ENCODE peak calls at places on chromosomes 2 and 18, in five cellular contexts. T is adrenal gland, M is heart right ventricle, V is GM23338, L is HFF-Myc. P is an unnamed sample.
A peak's percentile ranks its signal among the peaks of the same experiment; 100 is the strongest.

GRCh38 chr2:162821176-162821575 is 17.4 kb downstream of the KCNH7 start:
- DNase-seq in T (no peak), M (no peak), V (no peak), L (no peak), P (no peak)

GRCh38 chr2:88355486-88355885 is 97.0 kb downstream of the FOXI3 start:
- DNase-seq in T (no peak), M (no peak), V (peak; percentile 29), L (no peak), P (no peak)

GRCh38 chr2:16727256-16727655 is 61.6 kb upstream of the CYRIA start:
- DNase-seq in T (no peak), M (no peak), V (no peak), L (no peak), P (peak; percentile 17)

GRCh38 chr2:65232636-65233035 is 5.0 kb downstream of the ACTR2 start:
- DNase-seq in T (no peak), M (no peak), V (no peak), L (no peak), P (no peak)

GRCh38 chr2:238525990-238526389 is 99.3 kb downstream of the ASB1 start:
- DNase-seq in T (no peak), M (no peak), V (no peak), L (no peak), P (no peak)

GRCh38 chr18:31774477-31774785 is 13.8 kb upstream of the SLC25A52 start:
- DNase-seq in T (no peak), M (no peak), V (no peak), L (no peak), P (no peak)

GRCh38 chr18:69330345-69330744 is 70.3 kb upstream of the DOK6 start:
- DNase-seq in T (no peak), M (no peak), V (no peak), L (no peak), P (no peak)

GRCh38 chr2:42567806-42568429 is 514 bp upstream of the MTA3 start:
- DNase-seq in T (peak; percentile 45), M (peak; percentile 18), V (peak; percentile 89), L (no peak), P (peak; percentile 38)

GRCh38 chr2:216539791-216540241 is 41.2 kb downstream of the RPL37A start:
- DNase-seq in T (peak; percentile 72), M (peak; percentile 73), V (no peak), L (peak; percentile 70), P (peak; percentile 92)

GRCh38 chr2:122927217-122927616 is 1097.9 kb upstream of the CNTNAP5 start:
- DNase-seq in T (no peak), M (no peak), V (peak; percentile 59), L (no peak), P (no peak)

GRCh38 chr2:119638891-119639539 is 40.0 kb upstream of the TMEM177 start:
- DNase-seq in T (no peak), M (no peak), V (peak; percentile 64), L (no peak), P (peak; percentile 27)

GRCh38 chr2:222942556-222942955 is 81.7 kb downstream of the ACSL3 start:
- DNase-seq in T (no peak), M (no peak), V (no peak), L (no peak), P (no peak)

GRCh38 chr2:132416080-132416911 is at the start of gene GPR39:
- DNase-seq in T (peak; percentile 35), M (peak; percentile 37), V (peak; percentile 84), L (peak; percentile 80), P (peak; percentile 97)

GRCh38 chr18:52451851-52452250 is 111.9 kb downstream of the DCC start:
- DNase-seq in T (no peak), M (no peak), V (peak; percentile 18), L (no peak), P (no peak)

GRCh38 chr2:219527076-219527394 is 12.8 kb downstream of the ASIC4 start:
- DNase-seq in T (no peak), M (no peak), V (no peak), L (no peak), P (no peak)

GRCh38 chr2:160351978-160352377 is 141.6 kb downstream of the RBMS1 start:
- DNase-seq in T (no peak), M (no peak), V (no peak), L (no peak), P (no peak)

GRCh38 chr2:30351941-30352340 is 95.1 kb upstream of the LCLAT1 start:
- DNase-seq in T (no peak), M (no peak), V (no peak), L (no peak), P (no peak)

GRCh38 chr2:140200764-140201163 is 1420.6 kb upstream of the NXPH2 start:
- DNase-seq in T (no peak), M (no peak), V (no peak), L (no peak), P (no peak)

GRCh38 chr2:118752762-118753429 is 94.6 kb downstream of the EN1 start:
- DNase-seq in T (no peak), M (no peak), V (no peak), L (no peak), P (no peak)

GRCh38 chr2:102155703-102156515 is 13.4 kb downstream of the IL1R1 start:
- DNase-seq in T (peak; percentile 46), M (no peak), V (no peak), L (no peak), P (no peak)

GRCh38 chr2:39696072-39696471 is 30.4 kb downstream of the TMEM178A start:
- DNase-seq in T (no peak), M (no peak), V (peak; percentile 27), L (peak; percentile 21), P (no peak)

DNA sequence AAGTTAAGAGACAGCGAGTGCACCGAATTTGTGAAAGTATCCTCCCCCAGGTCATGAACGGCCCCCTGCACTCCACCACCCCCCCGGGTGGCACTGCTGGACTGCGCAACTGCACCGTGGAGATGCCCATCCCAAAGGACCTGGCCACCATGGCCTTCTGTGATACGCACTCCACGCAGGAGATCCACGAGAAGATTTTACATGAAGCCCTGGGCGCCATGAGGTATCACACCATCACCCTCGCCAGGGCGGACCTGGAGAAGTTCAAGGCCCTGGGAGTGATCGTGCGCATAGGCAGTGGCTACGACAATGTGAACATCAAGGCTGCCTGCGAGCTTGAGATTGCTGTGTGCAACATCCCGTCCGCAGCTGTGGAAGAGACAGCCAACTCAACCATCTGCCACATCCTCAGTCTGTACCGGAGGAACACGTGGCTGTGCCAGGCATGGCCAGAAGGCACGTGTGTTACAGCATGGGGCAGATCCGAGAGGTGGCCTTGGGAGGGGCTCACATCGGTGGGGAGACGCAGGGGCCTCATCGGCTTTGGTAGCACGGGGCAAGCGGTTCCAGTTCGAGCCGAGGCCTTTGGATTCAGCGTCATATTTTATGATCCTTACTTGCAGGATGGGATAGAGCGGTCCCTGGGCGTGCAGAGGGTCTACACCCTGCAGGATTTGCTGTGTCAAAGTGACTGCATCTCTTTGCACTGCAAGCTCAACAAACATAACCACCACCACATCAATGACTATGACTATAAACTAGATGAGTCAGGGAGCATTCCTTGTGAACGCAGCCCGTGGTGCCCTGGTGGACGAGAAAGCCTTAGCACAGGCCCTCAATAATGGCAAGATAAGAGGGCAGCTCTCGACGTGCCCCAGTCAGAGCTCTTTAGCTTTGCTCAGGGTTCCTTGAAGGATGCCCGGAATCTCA is 290.8 kb upstream of the MC4R start:
- DNase-seq in T (no peak), M (no peak), V (no peak), L (no peak), P (no peak)
- TF ChIP-seq CTCF in T (no peak), M (no peak), V (no peak), L (no peak), P (no peak)

DNA sequence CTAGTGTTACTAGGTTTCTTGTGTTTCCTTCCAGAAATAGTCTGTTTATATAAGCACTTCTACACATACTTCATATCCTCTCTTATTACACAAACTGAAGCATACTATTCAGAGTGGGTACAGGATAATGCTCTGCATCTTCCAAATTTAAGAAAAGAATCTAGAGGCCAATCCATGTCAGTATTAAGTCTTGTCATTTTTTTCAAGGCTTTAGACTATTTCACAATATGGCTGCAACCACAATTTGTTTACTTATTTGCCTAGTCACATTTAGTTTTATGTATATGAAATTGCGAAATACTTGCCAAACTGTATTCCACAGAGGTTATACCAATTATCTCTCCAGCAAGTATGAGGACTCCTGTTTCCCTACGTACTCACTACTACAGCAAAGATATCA is 27.9 kb downstream of the IWS1 start:
- DNase-seq in T (no peak), M (no peak), V (no peak), L (no peak), P (no peak)
- H3K4me3 ChIP-seq in T (no peak overlapping the region), M (no peak overlapping the region), V (no peak overlapping the region), L (no peak overlapping the region), P (no peak overlapping the region)

DNA sequence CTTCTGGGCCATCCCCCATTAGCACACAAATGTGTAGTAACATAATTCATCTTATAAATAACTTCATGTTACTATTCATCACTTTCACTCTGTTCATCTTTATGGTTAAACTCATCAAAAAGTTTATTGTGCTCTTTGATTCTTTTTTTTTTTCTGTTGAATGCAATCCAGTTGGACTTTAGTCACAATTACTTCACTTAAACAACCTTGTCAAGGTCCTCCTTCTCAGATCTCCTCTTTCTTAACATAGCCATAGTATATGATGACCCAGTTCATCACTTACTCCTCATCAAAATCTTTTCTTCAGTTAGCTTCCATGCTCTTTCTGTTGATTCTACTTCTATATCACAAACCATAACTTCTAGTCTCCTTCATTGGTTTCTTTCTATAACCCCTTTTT is 80.2 kb upstream of the ZC3H15 start:
- DNase-seq in T (no peak), M (no peak), V (no peak), L (no peak), P (no peak)
- TF ChIP-seq CTCF in T (no peak), M (no peak), V (no peak), L (no peak), P (no peak)

DNA sequence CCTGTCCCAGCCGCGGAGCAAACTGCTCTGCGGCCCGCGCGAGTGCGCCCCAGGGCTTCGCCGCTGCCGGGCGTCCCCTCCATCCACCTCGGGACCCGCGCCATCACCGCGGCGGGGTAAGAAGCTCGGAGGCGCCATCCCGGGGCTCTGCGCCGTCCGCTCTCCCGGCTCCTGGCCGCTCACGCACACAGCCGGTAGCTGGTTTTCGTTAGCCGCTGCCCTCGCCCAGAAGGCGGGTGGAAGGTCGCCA is 905 bp upstream of the GDF7 start:
- DNase-seq in T (no peak), M (no peak), V (peak; percentile 44), L (no peak), P (no peak)
- H3K4me3 ChIP-seq in T (no peak overlapping the region), M (peak overlapping the region; percentile 57), V (peak overlapping the region; percentile 76), L (no peak overlapping the region), P (no peak overlapping the region)

DNA sequence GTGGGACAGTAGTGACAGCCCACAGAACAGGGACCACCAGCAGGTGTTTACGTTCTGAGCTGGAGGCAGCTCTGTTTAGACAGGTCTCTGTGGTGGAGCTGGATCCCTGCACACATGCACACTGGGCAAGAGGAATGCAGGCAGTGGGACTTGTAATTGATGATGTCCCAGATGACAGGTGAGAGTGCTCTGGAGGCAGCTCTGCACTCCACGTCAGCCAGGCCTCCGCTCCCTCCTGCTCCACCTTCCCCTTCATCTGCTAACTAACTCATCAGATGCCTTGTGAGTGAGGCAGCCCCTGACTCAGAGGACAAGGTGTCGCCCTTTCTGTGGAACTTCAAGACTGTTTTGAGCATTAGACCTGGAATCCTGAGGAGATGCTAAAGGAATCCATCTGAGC is 53.2 kb downstream of the SH3YL1 start:
- DNase-seq in T (no peak), M (no peak), V (no peak), L (no peak), P (no peak)
- TF ChIP-seq CTCF in T (no peak), M (no peak), V (no peak), L (no peak), P (no peak)

GRCh38 chr2:100554788-100555407 is 7.9 kb upstream of the PDCL3 start:
- DNase-seq in T (no peak), M (peak; percentile 14), V (no peak), L (no peak), P (no peak)
- H3K4me3 ChIP-seq in T (no peak overlapping the region), M (no peak overlapping the region), V (no peak overlapping the region), L (no peak overlapping the region), P (no peak overlapping the region)